ENCODE peak calls at places on chromosomes 11 and 22, in eight cellular contexts. F is T-cell, G is neural crest cell, A is NCI-H2171 treated with DMSO at 0.1 percent for 48 hours, E is GM06990, T is left cardiac atrium, C is NCI-H446 treated with DMSO at 0.1 percent for 48 hours, D is fibroblast of pulmonary artery. J is an unnamed sample.
A peak's percentile ranks its signal among the peaks of the same experiment; 100 is the strongest.

GRCh38 chr22:30433773-30434172 is 8.2 kb downstream of the MTFP1 start:
- DNase-seq in T (no peak), C (no peak), G (no peak), D (no peak), A (no peak), F (no peak), E (no peak), J (no peak)

GRCh38 chr11:67345949-67346819 is 7.2 kb downstream of the POLD4 start:
- DNase-seq in C (no peak), E (no peak), G (no peak), D (peak; percentile 82), F (no peak), T (no peak), A (no peak), J (no peak)

GRCh38 chr11:7639643-7640025 is 33.7 kb downstream of the CYB5R2 start:
- DNase-seq in F (no peak), D (no peak), A (peak; percentile 68), C (peak; percentile 8), T (peak; percentile 29), G (no peak), E (no peak), J (no peak)

GRCh38 chr11:11748706-11749365 is 92.9 kb upstream of the USP47 start:
- DNase-seq in G (no peak), T (no peak), C (no peak), F (no peak), A (no peak), D (no peak), E (no peak), J (no peak)

GRCh38 chr22:46047841-46048595 is 71.1 kb upstream of the WNT7B start:
- DNase-seq in C (no peak), F (no peak), A (no peak), D (no peak), T (peak; percentile 45), G (no peak), E (no peak), J (no peak)

GRCh38 chr11:69213315-69213714 is 57.6 kb downstream of the SMIM38 start:
- DNase-seq in E (no peak), C (no peak), T (no peak), F (no peak), A (no peak), D (no peak), G (no peak), J (no peak)

GRCh38 chr11:45798793-45799441 is 6.0 kb upstream of the SLC35C1 start:
- DNase-seq in E (no peak), C (peak; percentile 16), A (peak; percentile 18), F (no peak), G (no peak), D (peak; percentile 12), T (no peak), J (no peak)

GRCh38 chr11:77223797-77224196 is 77.7 kb downstream of the GDPD4 start:
- DNase-seq in F (no peak), C (no peak), E (no peak), D (no peak), G (no peak), A (no peak), T (no peak), J (no peak)

GRCh38 chr11:27218498-27219038 is 144.4 kb downstream of the CCDC34 start:
- DNase-seq in T (no peak), F (no peak), C (peak; percentile 52), E (no peak), D (peak; percentile 61), G (no peak), A (peak; percentile 49), J (no peak)

GRCh38 chr11:3604169-3604568 is 37.6 kb downstream of the ART5 start:
- DNase-seq in A (no peak), T (no peak), C (no peak), F (no peak), E (no peak), G (no peak), D (no peak), J (no peak)

GRCh38 chr11:66983275-66983924 is 8.3 kb downstream of the C11orf86 start:
- DNase-seq in G (no peak), T (no peak), C (no peak), D (no peak), A (no peak), F (no peak), E (no peak), J (no peak)

GRCh38 chr11:62923634-62924411 is 2.7 kb upstream of the CHRM1 start:
- DNase-seq in C (no peak), D (no peak), G (peak; percentile 37), F (peak; percentile 13), A (peak; percentile 35), E (peak; percentile 51), T (no peak), J (no peak)

GRCh38 chr11:76604081-76604601 is 66.4 kb downstream of the LRRC32 start:
- DNase-seq in F (no peak), E (no peak), T (no peak), C (no peak), A (peak; percentile 86), G (no peak), D (no peak), J (peak; percentile 76)

GRCh38 chr11:48210052-48210451 is 6.6 kb upstream of the OR4B1 start:
- DNase-seq in C (no peak), D (peak; percentile 4), A (no peak), E (no peak), T (no peak), G (no peak), F (no peak), J (no peak)

GRCh38 chr22:30296324-30296723 is 7.0 kb upstream of the CASTOR1 start:
- DNase-seq in T (no peak), E (no peak), D (no peak), A (no peak), G (no peak), F (no peak), C (no peak), J (no peak)

GRCh38 chr22:31148953-31149627 is 8.8 kb upstream of the PLA2G3 start:
- DNase-seq in E (no peak), A (peak; percentile 80), F (no peak), T (peak; percentile 82), C (peak; percentile 56), D (peak; percentile 90), G (peak; percentile 59), J (peak; percentile 64)

GRCh38 chr22:40955516-40955915 is 4.3 kb downstream of the RBX1 start:
- DNase-seq in D (peak; percentile 40), T (no peak), A (no peak), F (no peak), G (no peak), C (no peak), E (no peak), J (no peak)

GRCh38 chr22:39514373-39514973 is 5.9 kb upstream of the ATF4 start:
- DNase-seq in G (peak; percentile 75), C (no peak), A (peak; percentile 24), D (peak; percentile 62), E (no peak), T (peak; percentile 66), F (peak; percentile 42), J (no peak)

GRCh38 chr11:123186291-123186690 is 8.8 kb downstream of the CLMP start:
- DNase-seq in G (no peak), E (no peak), D (no peak), T (no peak), F (no peak), C (no peak), A (no peak), J (no peak)

J was measured in NCI-H1694.